ENCODE peak calls at places on chromosomes 4 and X, in six cellular contexts. One of them, this sample, is unnamed.

GRCh38 chr4:90715242-90715641 is 588.0 kb downstream of the CCSER1 start:
- DNase-seq in vagina: no peak
- DNase-seq in Peyer's patch: no peak
- DNase-seq in NB4: no peak
- DNase-seq in right lobe of liver: no peak
- DNase-seq in erythroblast: no peak
- DNase-seq in this sample: no peak

GRCh38 chr4:17468638-17469221 is 43.2 kb downstream of the QDPR start:
- DNase-seq in vagina: no peak
- DNase-seq in erythroblast: peak; percentile 54
- DNase-seq in right lobe of liver: no peak
- DNase-seq in Peyer's patch: no peak
- DNase-seq in NB4: peak; percentile 60
- DNase-seq in this sample: no peak

GRCh38 chr4:89929425-89930272 is 35.0 kb downstream of the MMRN1 start:
- DNase-seq in erythroblast: no peak
- DNase-seq in right lobe of liver: no peak
- DNase-seq in vagina: no peak
- DNase-seq in NB4: no peak
- DNase-seq in Peyer's patch: no peak
- DNase-seq in this sample: no peak

GRCh38 chr4:187550256-187550950 is 445.2 kb upstream of the ZFP42 start:
- DNase-seq in Peyer's patch: no peak
- DNase-seq in NB4: no peak
- DNase-seq in vagina: no peak
- DNase-seq in right lobe of liver: no peak
- DNase-seq in erythroblast: no peak
- DNase-seq in this sample: no peak

GRCh38 chrX:2401590-2402360 is 99.0 kb downstream of the DHRSX start:
- DNase-seq in Peyer's patch: no peak
- DNase-seq in erythroblast: no peak
- DNase-seq in NB4: no peak
- DNase-seq in right lobe of liver: no peak
- DNase-seq in vagina: no peak
- DNase-seq in this sample: no peak

GRCh38 chr4:189022441-189023035 is 883.3 kb downstream of the TRIML1 start:
- DNase-seq in erythroblast: no peak
- DNase-seq in vagina: no peak
- DNase-seq in NB4: no peak
- DNase-seq in Peyer's patch: no peak
- DNase-seq in right lobe of liver: no peak
- DNase-seq in this sample: no peak

GRCh38 chr4:153684182-153685073 is at the start of gene TLR2:
- DNase-seq in vagina: no peak
- DNase-seq in erythroblast: peak; percentile 31
- DNase-seq in NB4: peak; percentile 77
- DNase-seq in Peyer's patch: peak; percentile 51
- DNase-seq in right lobe of liver: peak; percentile 86
- DNase-seq in this sample: no peak

GRCh38 chrX:111244238-111244750 is 26.0 kb downstream of the CAPN6 start:
- DNase-seq in right lobe of liver: no peak
- DNase-seq in erythroblast: no peak
- DNase-seq in NB4: peak; percentile 21
- DNase-seq in vagina: no peak
- DNase-seq in Peyer's patch: no peak
- DNase-seq in this sample: no peak

GRCh38 chrX:131424895-131425294 is 119.0 kb upstream of the OR13H1 start:
- DNase-seq in Peyer's patch: no peak
- DNase-seq in erythroblast: no peak
- DNase-seq in vagina: no peak
- DNase-seq in NB4: no peak
- DNase-seq in right lobe of liver: no peak
- DNase-seq in this sample: no peak

GRCh38 chr4:7322166-7322991 is 112.4 kb downstream of the PSAPL1 start:
- DNase-seq in NB4: no peak
- DNase-seq in vagina: no peak
- DNase-seq in Peyer's patch: no peak
- DNase-seq in right lobe of liver: no peak
- DNase-seq in erythroblast: no peak
- DNase-seq in this sample: no peak

GRCh38 chrX:38694394-38694793 is 106.9 kb upstream of the MID1IP1 start:
- DNase-seq in vagina: no peak
- DNase-seq in NB4: no peak
- DNase-seq in erythroblast: no peak
- DNase-seq in Peyer's patch: no peak
- DNase-seq in right lobe of liver: no peak
- DNase-seq in this sample: no peak

GRCh38 chr4:123667496-123667895 is 270.9 kb downstream of the SPRY1 start:
- DNase-seq in vagina: no peak
- DNase-seq in NB4: no peak
- DNase-seq in erythroblast: no peak
- DNase-seq in right lobe of liver: no peak
- DNase-seq in Peyer's patch: no peak
- DNase-seq in this sample: no peak

GRCh38 chr4:158948071-158948470 is 154.8 kb upstream of the RAPGEF2 start:
- DNase-seq in NB4: no peak
- DNase-seq in right lobe of liver: no peak
- DNase-seq in vagina: no peak
- DNase-seq in Peyer's patch: no peak
- DNase-seq in erythroblast: no peak
- DNase-seq in this sample: no peak

GRCh38 chr4:127708985-127709384 is 21.2 kb upstream of the SLC25A31 start:
- DNase-seq in NB4: no peak
- DNase-seq in right lobe of liver: no peak
- DNase-seq in erythroblast: no peak
- DNase-seq in vagina: no peak
- DNase-seq in Peyer's patch: no peak
- DNase-seq in this sample: peak; percentile 12

GRCh38 chr4:113979157-113979972 is at the start of gene ARSJ:
- DNase-seq in right lobe of liver: peak; percentile 73
- DNase-seq in NB4: no peak
- DNase-seq in erythroblast: no peak
- DNase-seq in Peyer's patch: no peak
- DNase-seq in vagina: no peak
- DNase-seq in this sample: peak; percentile 19

GRCh38 chr4:38076153-38076669 is 116.0 kb downstream of the PTTG2 start:
- DNase-seq in right lobe of liver: no peak
- DNase-seq in erythroblast: no peak
- DNase-seq in vagina: no peak
- DNase-seq in Peyer's patch: no peak
- DNase-seq in NB4: peak; percentile 32
- DNase-seq in this sample: no peak

GRCh38 chrX:68534696-68535095 is 35.8 kb downstream of the YIPF6 start:
- DNase-seq in vagina: no peak
- DNase-seq in NB4: no peak
- DNase-seq in Peyer's patch: no peak
- DNase-seq in right lobe of liver: no peak
- DNase-seq in erythroblast: no peak
- DNase-seq in this sample: no peak

GRCh38 chr4:68831642-68832041 is 15.8 kb downstream of the UGT2B10 start:
- DNase-seq in vagina: no peak
- DNase-seq in erythroblast: no peak
- DNase-seq in right lobe of liver: no peak
- DNase-seq in NB4: no peak
- DNase-seq in Peyer's patch: no peak
- DNase-seq in this sample: no peak

GRCh38 chrX:131752493-131753198 is 208.8 kb downstream of the OR13H1 start:
- DNase-seq in NB4: no peak
- DNase-seq in right lobe of liver: no peak
- DNase-seq in Peyer's patch: peak; percentile 76
- DNase-seq in vagina: no peak
- DNase-seq in erythroblast: no peak
- DNase-seq in this sample: no peak

GRCh38 chr4:169361741-169362140 is 91.0 kb upstream of the SH3RF1 start:
- DNase-seq in vagina: no peak
- DNase-seq in Peyer's patch: no peak
- DNase-seq in erythroblast: no peak
- DNase-seq in NB4: no peak
- DNase-seq in right lobe of liver: no peak
- DNase-seq in this sample: no peak

GRCh38 chr4:185865901-185866328 is 53.9 kb upstream of the SORBS2 start:
- DNase-seq in Peyer's patch: no peak
- DNase-seq in vagina: no peak
- DNase-seq in right lobe of liver: peak; percentile 63
- DNase-seq in erythroblast: no peak
- DNase-seq in NB4: no peak
- DNase-seq in this sample: no peak

GRCh38 chr4:102259081-102259480 is 86.2 kb downstream of the SLC39A8 start:
- DNase-seq in NB4: no peak
- DNase-seq in erythroblast: no peak
- DNase-seq in vagina: no peak
- DNase-seq in Peyer's patch: no peak
- DNase-seq in right lobe of liver: no peak
- DNase-seq in this sample: no peak

GRCh38 chr4:102259702-102260101 is 85.6 kb downstream of the SLC39A8 start:
- DNase-seq in vagina: no peak
- DNase-seq in Peyer's patch: no peak
- DNase-seq in NB4: no peak
- DNase-seq in erythroblast: no peak
- DNase-seq in right lobe of liver: no peak
- DNase-seq in this sample: no peak

GRCh38 chr4:102250341-102250740 is 94.9 kb downstream of the SLC39A8 start:
- DNase-seq in NB4: no peak
- DNase-seq in vagina: no peak
- DNase-seq in right lobe of liver: no peak
- DNase-seq in Peyer's patch: no peak
- DNase-seq in erythroblast: no peak
- DNase-seq in this sample: no peak

GRCh38 chr4:102252171-102252570 is 93.1 kb downstream of the SLC39A8 start:
- DNase-seq in right lobe of liver: no peak
- DNase-seq in Peyer's patch: no peak
- DNase-seq in vagina: no peak
- DNase-seq in NB4: no peak
- DNase-seq in erythroblast: no peak
- DNase-seq in this sample: no peak

DNA sequence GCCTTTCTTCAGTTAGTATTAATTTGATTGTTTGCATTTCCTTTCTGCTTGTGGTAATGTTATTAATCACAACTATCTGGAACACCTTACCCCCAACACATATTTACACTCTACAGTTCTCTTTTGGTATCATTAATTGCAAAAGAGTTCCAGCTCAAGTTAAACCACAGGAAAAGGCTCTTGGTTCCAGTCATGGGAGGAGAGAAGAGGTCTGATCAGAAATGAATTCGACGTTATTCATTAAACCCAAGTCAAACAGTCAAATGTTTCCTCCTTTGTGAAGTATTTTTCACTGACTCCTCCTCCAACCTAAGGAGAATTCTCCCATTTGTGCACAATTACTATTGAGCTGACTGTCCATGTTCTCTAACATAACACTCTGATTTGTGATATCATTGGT is 91.4 kb downstream of the SLC39A8 start:
- DNase-seq in vagina: no peak
- DNase-seq in erythroblast: no peak
- DNase-seq in NB4: no peak
- DNase-seq in Peyer's patch: no peak
- DNase-seq in right lobe of liver: no peak
- DNase-seq in this sample: no peak
- TF ChIP-seq POLR2A in vagina: no peak
- TF ChIP-seq POLR2A in erythroblast: no peak
- TF ChIP-seq POLR2A in NB4: no peak
- TF ChIP-seq POLR2A in Peyer's patch: no peak
- TF ChIP-seq POLR2A in right lobe of liver: no peak
- TF ChIP-seq POLR2A in this sample: no peak

GRCh38 chr4:141635726-141636076 is 682 bp upstream of the IL15 start:
- DNase-seq in vagina: no peak
- DNase-seq in Peyer's patch: no peak
- DNase-seq in right lobe of liver: no peak
- DNase-seq in erythroblast: peak; percentile 9
- DNase-seq in NB4: no peak
- DNase-seq in this sample: no peak

GRCh38 chr4:141640692-141641091 is 4.3 kb downstream of the IL15 start:
- DNase-seq in vagina: no peak
- DNase-seq in Peyer's patch: no peak
- DNase-seq in erythroblast: no peak
- DNase-seq in right lobe of liver: no peak
- DNase-seq in NB4: no peak
- DNase-seq in this sample: no peak

GRCh38 chr4:141637565-141637964 is 1.2 kb downstream of the IL15 start:
- DNase-seq in vagina: no peak
- DNase-seq in NB4: no peak
- DNase-seq in erythroblast: no peak
- DNase-seq in right lobe of liver: no peak
- DNase-seq in Peyer's patch: no peak
- DNase-seq in this sample: no peak

GRCh38 chr4:141636771-141637460 is 533 bp downstream of the IL15 start:
- DNase-seq in erythroblast: peak; percentile 51
- DNase-seq in right lobe of liver: peak; percentile 63
- DNase-seq in Peyer's patch: peak; percentile 41
- DNase-seq in vagina: no peak
- DNase-seq in NB4: no peak
- DNase-seq in this sample: peak; percentile 20

GRCh38 chr4:141636077-141636770 is at the start of gene IL15:
- DNase-seq in right lobe of liver: peak; percentile 91
- DNase-seq in erythroblast: peak; percentile 30
- DNase-seq in vagina: no peak
- DNase-seq in Peyer's patch: peak; percentile 79
- DNase-seq in NB4: no peak
- DNase-seq in this sample: peak; percentile 41
- TF ChIP-seq POLR2A in right lobe of liver: no peak
- TF ChIP-seq POLR2A in erythroblast: no peak
- TF ChIP-seq POLR2A in vagina: no peak
- TF ChIP-seq POLR2A in Peyer's patch: no peak
- TF ChIP-seq POLR2A in NB4: no peak
- TF ChIP-seq POLR2A in this sample: no peak

GRCh38 chr4:992297-993110 is 700 bp downstream of the SLC26A1 start:
- DNase-seq in erythroblast: no peak
- DNase-seq in NB4: no peak
- DNase-seq in vagina: no peak
- DNase-seq in Peyer's patch: peak; percentile 35
- DNase-seq in right lobe of liver: peak; percentile 97
- DNase-seq in this sample: no peak
- TF ChIP-seq POLR2A in erythroblast: no peak
- TF ChIP-seq POLR2A in NB4: no peak
- TF ChIP-seq POLR2A in vagina: no peak
- TF ChIP-seq POLR2A in Peyer's patch: peak; percentile 75
- TF ChIP-seq POLR2A in right lobe of liver: peak; percentile 84
- TF ChIP-seq POLR2A in this sample: no peak

DNA sequence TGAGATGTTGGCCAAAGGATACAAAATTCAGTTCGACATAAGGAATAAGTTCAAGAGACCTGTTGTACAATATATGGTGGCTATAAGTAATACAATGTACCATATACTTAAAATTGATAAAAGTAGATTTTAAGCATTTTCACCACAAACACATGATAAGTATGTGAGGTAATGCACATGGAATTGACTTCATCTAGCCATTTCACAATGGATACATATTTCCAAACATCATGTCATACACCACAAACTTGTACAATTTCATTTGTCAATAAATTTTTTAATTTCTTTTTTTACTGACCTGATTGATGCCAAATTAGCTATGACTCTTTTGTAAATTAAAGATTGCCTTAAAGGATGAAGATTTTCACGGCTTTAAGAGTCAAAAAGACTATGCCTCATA is 103.1 kb upstream of the VCX2 start:
- DNase-seq in vagina: no peak
- DNase-seq in NB4: no peak
- DNase-seq in Peyer's patch: no peak
- DNase-seq in right lobe of liver: no peak
- DNase-seq in erythroblast: no peak
- DNase-seq in this sample: no peak
- TF ChIP-seq POLR2A in vagina: no peak
- TF ChIP-seq POLR2A in NB4: no peak
- TF ChIP-seq POLR2A in Peyer's patch: no peak
- TF ChIP-seq POLR2A in right lobe of liver: no peak
- TF ChIP-seq POLR2A in erythroblast: no peak
- TF ChIP-seq POLR2A in this sample: no peak

This sample was measured in H54.